ENCODE peak calls at places on chromosomes 1 and 21, in eight cellular contexts. D is fibroblast of lung; W is GM20000; Z is activated naive CD4-positive, alpha-beta T cell treated with Interleukin-2 at 50 U/mL for 16 hours; V is NCI-H2081; T is GF-D8; U is heart left ventricle; G is NCI-H1105 treated with DMSO at 0.1 percent for 48 hours. P is an unnamed sample.
A peak's percentile ranks its signal among the peaks of the same experiment; 100 is the strongest.

GRCh38 chr21:42395302-42395701 is 550 bp downstream of the TMPRSS3 start:
- DNase-seq in Z (no peak), W (no peak), U (no peak), G (no peak), V (no peak), D (no peak), T (no peak), P (no peak)

GRCh38 chr21:43814215-43815106 is 25.1 kb downstream of the RRP1 start:
- DNase-seq in T (no peak), D (peak; percentile 11), Z (no peak), U (peak; percentile 18), G (no peak), W (no peak), V (no peak), P (no peak)

GRCh38 chr21:36478207-36478701 is 1.7 kb downstream of the CLDN14 start:
- DNase-seq in U (no peak), D (peak; percentile 97), T (no peak), Z (peak; percentile 14), V (no peak), G (no peak), W (no peak), P (no peak)

GRCh38 chr1:227632325-227632724 is 69.0 kb downstream of the ZNF678 start:
- DNase-seq in U (no peak), T (no peak), G (no peak), D (no peak), W (no peak), V (no peak), Z (no peak), P (no peak)

GRCh38 chr1:113871597-113872113 is at the start of gene PTPN22:
- DNase-seq in T (peak; percentile 93), G (no peak), U (peak; percentile 30), W (peak; percentile 67), Z (peak; percentile 83), D (peak; percentile 93), V (no peak), P (peak; percentile 83)

GRCh38 chr1:55204997-55205396 is 10.2 kb downstream of the USP24 start:
- DNase-seq in T (no peak), Z (no peak), W (peak; percentile 56), U (no peak), V (no peak), G (no peak), D (no peak), P (no peak)

GRCh38 chr1:36389960-36390359 is 4.2 kb upstream of the STK40 start:
- DNase-seq in W (no peak), D (no peak), U (no peak), V (no peak), G (no peak), T (no peak), Z (no peak), P (peak; percentile 34)

GRCh38 chr1:107668762-107669161 is 296.2 kb downstream of the VAV3 start:
- DNase-seq in W (no peak), U (no peak), G (no peak), D (peak; percentile 62), V (no peak), T (no peak), Z (no peak), P (no peak)

GRCh38 chr1:76377247-76377646 is 302.7 kb downstream of the ST6GALNAC3 start:
- DNase-seq in T (no peak), G (no peak), Z (no peak), U (no peak), V (no peak), D (no peak), W (no peak), P (no peak)

GRCh38 chr1:147238925-147239820 is 3.3 kb upstream of the CHD1L start:
- DNase-seq in Z (no peak), U (no peak), D (no peak), V (no peak), T (no peak), G (no peak), W (no peak), P (no peak)

GRCh38 chr1:92404661-92405060 is 82.1 kb downstream of the GFI1 start:
- DNase-seq in U (no peak), G (no peak), T (no peak), V (no peak), W (no peak), D (peak; percentile 34), Z (no peak), P (no peak)

GRCh38 chr1:244353572-244354091 is 98.1 kb downstream of the ADSS2 start:
- DNase-seq in Z (no peak), D (peak; percentile 95), U (peak; percentile 68), V (no peak), T (no peak), G (no peak), W (peak; percentile 51), P (no peak)

GRCh38 chr1:112637257-112638108 is 17.9 kb downstream of the CAPZA1 start:
- DNase-seq in G (no peak), D (peak; percentile 53), Z (no peak), T (no peak), V (no peak), U (no peak), W (no peak), P (no peak)

GRCh38 chr1:45200906-45201500 is 5.4 kb downstream of the ZSWIM5 start:
- DNase-seq in T (no peak), Z (no peak), V (no peak), G (no peak), D (peak; percentile 9), W (no peak), U (no peak), P (no peak)